ENCODE peak calls at places on chromosomes 2 and 18, in eight cellular contexts. N is K562, U is ovary, F is stomach, L is A549, D is heart left ventricle, V is tibial nerve, P is uterus. O is an unnamed sample.

GRCh38 chr18:46291149-46291548 is 187.0 kb downstream of the HAUS1 start:
- DNase-seq in V (no peak), D (no peak), L (no peak), F (no peak), U (no peak), N (no peak), P (no peak), O (no peak)

GRCh38 chr2:28951910-28952805 is 28.9 kb upstream of the TOGARAM2 start:
- DNase-seq in D (no peak), U (no peak), V (peak), L (peak), N (no peak), P (peak), F (no peak), O (peak)

GRCh38 chr2:102101844-102102635 is 40.5 kb upstream of the IL1R1 start:
- DNase-seq in U (no peak), D (no peak), L (no peak), V (no peak), F (no peak), P (no peak), N (no peak), O (no peak)

GRCh38 chr2:209441541-209441940 is 17.7 kb downstream of the MAP2 start:
- DNase-seq in V (no peak), N (no peak), U (no peak), P (no peak), L (no peak), D (no peak), F (no peak), O (no peak)

GRCh38 chr2:96907405-96908041 is 37.6 kb upstream of the SEMA4C start:
- DNase-seq in F (peak), P (peak), N (no peak), D (peak), L (no peak), U (peak), V (peak), O (peak)

GRCh38 chr2:239085201-239085992 is 237.5 kb downstream of the TWIST2 start:
- DNase-seq in U (no peak), N (peak), F (no peak), L (no peak), P (no peak), D (no peak), V (no peak), O (no peak)

GRCh38 chr2:47639469-47639868 is 143.5 kb upstream of the MSH6 start:
- DNase-seq in F (no peak), V (no peak), P (no peak), D (no peak), N (no peak), U (no peak), L (peak), O (no peak)

GRCh38 chr2:180848393-180848792 is 132.0 kb upstream of the UBE2E3 start:
- DNase-seq in V (no peak), L (no peak), U (no peak), F (no peak), N (no peak), D (no peak), P (no peak), O (no peak)

GRCh38 chr2:231726276-231726675 is 18.0 kb downstream of the PTMA start:
- DNase-seq in U (no peak), D (no peak), N (no peak), P (no peak), V (no peak), F (no peak), L (no peak), O (no peak)

GRCh38 chr18:58102875-58103274 is 58.8 kb downstream of the NEDD4L start:
- DNase-seq in N (no peak), U (no peak), F (no peak), D (no peak), L (no peak), P (no peak), V (no peak), O (no peak)

GRCh38 chr2:197168705-197169104 is 141.9 kb downstream of the ANKRD44 start:
- DNase-seq in P (peak), D (peak), V (peak), L (peak), F (peak), U (peak), N (peak), O (peak)

GRCh38 chr2:183112575-183112974 is 11.7 kb upstream of the NUP35 start:
- DNase-seq in U (no peak), F (no peak), L (no peak), D (no peak), P (no peak), V (no peak), N (peak), O (peak)

GRCh38 chr18:34600118-34600517 is 110.0 kb upstream of the DTNA start:
- DNase-seq in N (no peak), U (no peak), P (no peak), V (no peak), D (no peak), L (no peak), F (no peak), O (peak)

GRCh38 chr2:148796735-148797512 is 78.1 kb upstream of the KIF5C start:
- DNase-seq in F (no peak), P (no peak), N (no peak), L (no peak), D (no peak), V (no peak), U (no peak), O (no peak)

GRCh38 chr2:174666786-174667369 is 69.3 kb upstream of the WIPF1 start:
- DNase-seq in D (no peak), V (no peak), N (no peak), F (no peak), P (no peak), U (no peak), L (no peak), O (no peak)

GRCh38 chr2:231037202-231037730 is at the start of gene C2orf72:
- DNase-seq in D (no peak), V (no peak), P (no peak), F (no peak), L (no peak), N (no peak), U (no peak), O (no peak)

GRCh38 chr18:60503166-60503565 is 130.6 kb upstream of the MC4R start:
- DNase-seq in P (no peak), V (no peak), U (no peak), D (no peak), N (no peak), F (no peak), L (no peak), O (no peak)

GRCh38 chr2:44245068-44245861 is 30.0 kb upstream of the SLC3A1 start:
- DNase-seq in L (peak), D (no peak), P (no peak), N (no peak), U (no peak), F (no peak), V (no peak), O (no peak)
- H3K27ac ChIP-seq in L (peak), D (no peak), P (no peak), N (no peak), U (no peak), F (peak), V (no peak), O (no peak)

DNA sequence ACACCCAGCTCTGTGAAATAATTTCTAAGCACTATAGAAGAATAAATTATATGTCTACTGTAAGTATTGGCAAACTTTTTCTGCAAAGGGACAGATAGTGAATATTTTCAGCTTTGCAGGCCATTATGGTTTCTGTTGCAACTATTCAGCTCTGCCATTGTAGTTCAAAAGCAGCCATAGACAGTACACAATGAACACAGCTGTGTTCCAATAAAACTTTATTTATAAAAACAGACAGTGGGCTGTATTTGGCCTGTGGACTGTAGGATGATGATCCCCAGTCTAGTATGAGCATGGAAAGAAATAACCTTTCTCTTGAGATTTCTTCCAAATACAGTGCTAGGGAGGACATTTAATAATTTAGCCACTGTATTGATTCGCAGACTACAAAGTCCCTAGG is 35.2 kb upstream of the THOC1 start:
- DNase-seq in U (no peak), V (no peak), F (no peak), N (no peak), D (no peak), L (no peak), P (no peak), O (no peak)
- TF ChIP-seq POLR2A in U (no peak), V (no peak), F (no peak), N (no peak), D (no peak), L (no peak), P (no peak), O (no peak)

DNA sequence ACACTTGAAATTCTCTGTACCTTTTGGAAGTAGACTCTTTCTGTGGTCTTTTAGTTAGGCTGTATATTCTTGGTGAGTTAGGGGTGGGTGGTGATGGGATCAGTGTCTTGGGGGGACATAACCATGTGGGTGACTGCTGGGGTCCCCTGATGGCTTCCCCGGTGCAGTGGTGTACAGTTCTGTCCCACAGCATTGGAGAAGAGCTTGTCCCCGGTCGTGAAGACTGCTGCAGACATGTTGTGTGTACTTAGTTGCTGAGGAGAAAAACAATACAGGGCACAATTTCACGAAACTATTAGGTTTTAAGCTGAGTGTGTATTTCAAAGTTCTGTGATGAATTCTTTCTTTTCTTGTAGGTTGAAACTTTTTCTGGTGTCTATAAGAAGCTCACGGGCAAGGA is 5.4 kb downstream of the RPS7 start:
- DNase-seq in L (no peak), V (no peak), P (no peak), F (no peak), U (no peak), N (no peak), D (no peak), O (no peak)
- H3K27ac ChIP-seq in L (no peak), V (no peak), P (no peak), F (no peak), U (no peak), N (no peak), D (no peak), O (no peak)

GRCh38 chr2:223957092-223957851 is at the start of gene MRPL44:
- DNase-seq in U (peak), P (peak), V (peak), N (peak), F (peak), L (peak), D (peak), O (peak)
- TF ChIP-seq POLR2A in U (peak), P (peak), V (peak), N (peak), F (no peak), L (peak), D (no peak), O (peak)

GRCh38 chr18:52588916-52589315 is 248.9 kb downstream of the DCC start:
- DNase-seq in D (no peak), U (no peak), L (no peak), N (no peak), P (no peak), F (no peak), V (no peak), O (peak)
- H3K27ac ChIP-seq in D (no peak), U (no peak), L (no peak), N (no peak), P (no peak), F (no peak), V (no peak), O (no peak)

GRCh38 chr18:13218376-13219011 is at the start of gene LDLRAD4:
- DNase-seq in L (no peak), V (no peak), P (peak), U (peak), N (no peak), D (peak), F (peak), O (no peak)

GRCh38 chr18:13216732-13217465 is 1.7 kb upstream of the LDLRAD4 start:
- DNase-seq in U (peak), V (no peak), D (peak), F (peak), L (no peak), N (no peak), P (peak), O (no peak)

GRCh38 chr18:13217466-13217961 is 1.0 kb upstream of the LDLRAD4 start:
- DNase-seq in V (no peak), F (peak), L (peak), U (peak), N (peak), P (peak), D (peak), O (peak)

GRCh38 chr18:13217971-13218375 is 587 bp upstream of the LDLRAD4 start:
- DNase-seq in D (no peak), P (peak), U (peak), F (no peak), L (no peak), V (no peak), N (no peak), O (no peak)

GRCh38 chr18:13216092-13216582 is 2.4 kb upstream of the LDLRAD4 start:
- DNase-seq in P (peak), D (peak), V (no peak), N (no peak), F (peak), L (peak), U (peak), O (peak)
- TF ChIP-seq POLR2A in P (no peak), D (no peak), V (no peak), N (no peak), F (no peak), L (no peak), U (no peak), O (no peak)

GRCh38 chr2:105380432-105381118 is 18.3 kb downstream of the FHL2 start:
- DNase-seq in U (no peak), P (no peak), N (peak), F (no peak), L (no peak), V (no peak), D (no peak), O (peak)
- H3K27ac ChIP-seq in U (peak), P (peak), N (peak), F (peak), L (peak), V (peak), D (peak), O (peak)

DNA sequence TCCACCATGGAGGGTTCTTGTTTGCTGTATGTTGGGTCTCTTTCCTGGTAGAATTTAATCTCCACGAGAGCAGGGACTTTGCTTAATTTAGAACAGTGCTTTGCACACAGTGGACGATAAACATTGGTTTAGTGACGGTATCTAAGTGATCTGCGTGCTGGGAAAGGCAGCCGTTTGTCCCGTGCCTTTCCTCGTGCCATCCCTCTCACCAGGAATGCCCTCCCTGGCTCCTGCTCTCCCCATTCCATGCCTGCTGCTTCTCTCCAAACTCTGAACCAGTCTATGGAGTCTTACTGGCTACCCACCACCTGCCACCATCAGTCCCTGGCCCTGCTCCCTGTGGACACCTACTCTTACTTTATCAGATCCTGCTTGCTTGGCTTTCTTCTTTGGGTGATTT is 27.3 kb upstream of the TNP1 start:
- DNase-seq in L (no peak), N (no peak), F (peak), P (no peak), V (no peak), U (no peak), D (no peak), O (no peak)
- TF ChIP-seq POLR2A in L (no peak), N (no peak), F (no peak), P (no peak), V (no peak), U (no peak), D (no peak), O (no peak)

GRCh38 chr2:34161546-34161945 is 562.4 kb upstream of the FAM98A start:
- DNase-seq in V (no peak), N (no peak), D (no peak), P (no peak), F (no peak), U (no peak), L (no peak), O (no peak)
- H3K27ac ChIP-seq in V (no peak), N (no peak), D (no peak), P (no peak), F (no peak), U (no peak), L (no peak), O (no peak)